ENCODE peak calls at places on chromosome 2, in eight cellular contexts. One of them, this sample, is unnamed.

GRCh38 chr2:96185516-96185915 is 23.1 kb downstream of the STARD7 start:
- DNase-seq in B cell: no peak
- DNase-seq in T-helper 2 cell: no peak
- DNase-seq in ACHN: no peak
- DNase-seq in M059J: no peak
- DNase-seq in SW480: no peak
- DNase-seq in uterus: no peak
- DNase-seq in neural progenitor cell: no peak
- DNase-seq in this sample: no peak

GRCh38 chr2:190837417-190837816 is 43.2 kb upstream of the GLS start:
- DNase-seq in M059J: peak
- DNase-seq in neural progenitor cell: no peak
- DNase-seq in T-helper 2 cell: no peak
- DNase-seq in ACHN: peak
- DNase-seq in SW480: peak
- DNase-seq in B cell: no peak
- DNase-seq in uterus: no peak
- DNase-seq in this sample: no peak

GRCh38 chr2:121205321-121205942 is 79.6 kb downstream of the TFCP2L1 start:
- DNase-seq in SW480: no peak
- DNase-seq in T-helper 2 cell: no peak
- DNase-seq in B cell: no peak
- DNase-seq in uterus: no peak
- DNase-seq in neural progenitor cell: no peak
- DNase-seq in ACHN: no peak
- DNase-seq in M059J: peak
- DNase-seq in this sample: no peak

GRCh38 chr2:179677148-179677688 is 184.2 kb downstream of the ZNF385B start:
- DNase-seq in SW480: no peak
- DNase-seq in neural progenitor cell: no peak
- DNase-seq in B cell: no peak
- DNase-seq in M059J: no peak
- DNase-seq in uterus: no peak
- DNase-seq in T-helper 2 cell: no peak
- DNase-seq in ACHN: no peak
- DNase-seq in this sample: no peak

GRCh38 chr2:179891237-179891636 is 29.8 kb upstream of the ZNF385B start:
- DNase-seq in T-helper 2 cell: no peak
- DNase-seq in ACHN: no peak
- DNase-seq in SW480: no peak
- DNase-seq in uterus: no peak
- DNase-seq in B cell: no peak
- DNase-seq in M059J: no peak
- DNase-seq in neural progenitor cell: no peak
- DNase-seq in this sample: no peak

GRCh38 chr2:206274434-206275273 is at the start of gene ZDBF2:
- DNase-seq in neural progenitor cell: peak
- DNase-seq in B cell: peak
- DNase-seq in SW480: peak
- DNase-seq in M059J: peak
- DNase-seq in uterus: peak
- DNase-seq in T-helper 2 cell: peak
- DNase-seq in ACHN: peak
- DNase-seq in this sample: peak

GRCh38 chr2:134536312-134536711 is 182.5 kb downstream of the TMEM163 start:
- DNase-seq in B cell: no peak
- DNase-seq in uterus: no peak
- DNase-seq in M059J: no peak
- DNase-seq in neural progenitor cell: no peak
- DNase-seq in T-helper 2 cell: no peak
- DNase-seq in SW480: no peak
- DNase-seq in ACHN: no peak
- DNase-seq in this sample: no peak

GRCh38 chr2:5932556-5933469 is 240.6 kb downstream of the SOX11 start:
- DNase-seq in neural progenitor cell: no peak
- DNase-seq in B cell: no peak
- DNase-seq in uterus: no peak
- DNase-seq in M059J: no peak
- DNase-seq in ACHN: no peak
- DNase-seq in T-helper 2 cell: no peak
- DNase-seq in SW480: peak
- DNase-seq in this sample: no peak

GRCh38 chr2:84704505-84705244 is 176.2 kb downstream of the TRABD2A start:
- DNase-seq in ACHN: no peak
- DNase-seq in neural progenitor cell: no peak
- DNase-seq in T-helper 2 cell: no peak
- DNase-seq in M059J: no peak
- DNase-seq in B cell: no peak
- DNase-seq in SW480: no peak
- DNase-seq in uterus: no peak
- DNase-seq in this sample: no peak

GRCh38 chr2:180732337-180732736 is 248.1 kb upstream of the UBE2E3 start:
- DNase-seq in T-helper 2 cell: no peak
- DNase-seq in ACHN: no peak
- DNase-seq in B cell: no peak
- DNase-seq in SW480: no peak
- DNase-seq in M059J: no peak
- DNase-seq in uterus: no peak
- DNase-seq in neural progenitor cell: no peak
- DNase-seq in this sample: no peak

GRCh38 chr2:70084973-70085710 is 2.1 kb upstream of the PCBP1 start:
- DNase-seq in B cell: peak
- DNase-seq in uterus: no peak
- DNase-seq in SW480: peak
- DNase-seq in M059J: no peak
- DNase-seq in neural progenitor cell: no peak
- DNase-seq in ACHN: no peak
- DNase-seq in T-helper 2 cell: peak
- DNase-seq in this sample: peak

GRCh38 chr2:14910659-14911058 is 278.1 kb downstream of the LRATD1 start:
- DNase-seq in uterus: no peak
- DNase-seq in B cell: no peak
- DNase-seq in ACHN: no peak
- DNase-seq in M059J: no peak
- DNase-seq in neural progenitor cell: no peak
- DNase-seq in T-helper 2 cell: no peak
- DNase-seq in SW480: no peak
- DNase-seq in this sample: no peak

GRCh38 chr2:40668435-40668834 is 216.5 kb upstream of the SLC8A1 start:
- DNase-seq in uterus: peak
- DNase-seq in B cell: no peak
- DNase-seq in T-helper 2 cell: no peak
- DNase-seq in SW480: no peak
- DNase-seq in ACHN: no peak
- DNase-seq in neural progenitor cell: no peak
- DNase-seq in M059J: no peak
- DNase-seq in this sample: no peak

GRCh38 chr2:172335731-172336130 is 91.7 kb upstream of the ITGA6 start:
- DNase-seq in B cell: no peak
- DNase-seq in SW480: no peak
- DNase-seq in uterus: no peak
- DNase-seq in M059J: no peak
- DNase-seq in T-helper 2 cell: no peak
- DNase-seq in ACHN: no peak
- DNase-seq in neural progenitor cell: no peak
- DNase-seq in this sample: no peak

GRCh38 chr2:45406626-45407025 is 204.4 kb downstream of the SRBD1 start:
- DNase-seq in neural progenitor cell: no peak
- DNase-seq in T-helper 2 cell: no peak
- DNase-seq in M059J: no peak
- DNase-seq in ACHN: no peak
- DNase-seq in uterus: no peak
- DNase-seq in SW480: no peak
- DNase-seq in B cell: no peak
- DNase-seq in this sample: no peak

GRCh38 chr2:6754412-6754811 is 111.3 kb downstream of the CMPK2 start:
- DNase-seq in ACHN: no peak
- DNase-seq in neural progenitor cell: no peak
- DNase-seq in uterus: no peak
- DNase-seq in SW480: no peak
- DNase-seq in T-helper 2 cell: no peak
- DNase-seq in B cell: no peak
- DNase-seq in M059J: no peak
- DNase-seq in this sample: no peak

GRCh38 chr2:5946210-5947118 is 254.3 kb downstream of the SOX11 start:
- DNase-seq in uterus: no peak
- DNase-seq in T-helper 2 cell: no peak
- DNase-seq in neural progenitor cell: peak
- DNase-seq in SW480: no peak
- DNase-seq in B cell: no peak
- DNase-seq in M059J: no peak
- DNase-seq in ACHN: no peak
- DNase-seq in this sample: no peak

GRCh38 chr2:226732478-226733188 is 67.0 kb downstream of the IRS1 start:
- DNase-seq in uterus: no peak
- DNase-seq in T-helper 2 cell: no peak
- DNase-seq in neural progenitor cell: no peak
- DNase-seq in M059J: no peak
- DNase-seq in ACHN: no peak
- DNase-seq in B cell: no peak
- DNase-seq in SW480: no peak
- DNase-seq in this sample: no peak

GRCh38 chr2:172834881-172835280 is 99.2 kb downstream of the RAPGEF4 start:
- DNase-seq in ACHN: no peak
- DNase-seq in uterus: no peak
- DNase-seq in SW480: no peak
- DNase-seq in neural progenitor cell: peak
- DNase-seq in M059J: no peak
- DNase-seq in B cell: no peak
- DNase-seq in T-helper 2 cell: no peak
- DNase-seq in this sample: no peak

GRCh38 chr2:188189356-188189755 is 102.3 kb upstream of the GULP1 start:
- DNase-seq in M059J: peak
- DNase-seq in ACHN: no peak
- DNase-seq in T-helper 2 cell: no peak
- DNase-seq in B cell: no peak
- DNase-seq in SW480: peak
- DNase-seq in neural progenitor cell: no peak
- DNase-seq in uterus: no peak
- DNase-seq in this sample: no peak

GRCh38 chr2:173271825-173272224 is 82.8 kb upstream of the CDCA7 start:
- DNase-seq in M059J: peak
- DNase-seq in T-helper 2 cell: no peak
- DNase-seq in neural progenitor cell: peak
- DNase-seq in ACHN: no peak
- DNase-seq in uterus: no peak
- DNase-seq in SW480: no peak
- DNase-seq in B cell: no peak
- DNase-seq in this sample: no peak

GRCh38 chr2:11657646-11658045 is 12.3 kb downstream of the NTSR2 start:
- DNase-seq in SW480: no peak
- DNase-seq in M059J: no peak
- DNase-seq in T-helper 2 cell: no peak
- DNase-seq in neural progenitor cell: no peak
- DNase-seq in ACHN: no peak
- DNase-seq in uterus: no peak
- DNase-seq in B cell: no peak
- DNase-seq in this sample: no peak

GRCh38 chr2:187986392-187987105 is 305.1 kb upstream of the GULP1 start:
- DNase-seq in M059J: peak
- DNase-seq in T-helper 2 cell: no peak
- DNase-seq in uterus: no peak
- DNase-seq in B cell: no peak
- DNase-seq in ACHN: no peak
- DNase-seq in SW480: no peak
- DNase-seq in neural progenitor cell: no peak
- DNase-seq in this sample: no peak

GRCh38 chr2:197577446-197577845 is 61.6 kb downstream of the MOB4 start:
- DNase-seq in B cell: no peak
- DNase-seq in ACHN: no peak
- DNase-seq in SW480: no peak
- DNase-seq in M059J: no peak
- DNase-seq in neural progenitor cell: no peak
- DNase-seq in T-helper 2 cell: no peak
- DNase-seq in uterus: no peak
- DNase-seq in this sample: no peak

GRCh38 chr2:109144271-109144670 is 15.3 kb downstream of the SH3RF3 start:
- DNase-seq in neural progenitor cell: no peak
- DNase-seq in M059J: no peak
- DNase-seq in B cell: no peak
- DNase-seq in T-helper 2 cell: no peak
- DNase-seq in ACHN: no peak
- DNase-seq in SW480: no peak
- DNase-seq in uterus: no peak
- DNase-seq in this sample: no peak

GRCh38 chr2:216594081-216594480 is 39.1 kb upstream of the IGFBP2 start:
- DNase-seq in neural progenitor cell: no peak
- DNase-seq in uterus: no peak
- DNase-seq in SW480: no peak
- DNase-seq in T-helper 2 cell: no peak
- DNase-seq in M059J: no peak
- DNase-seq in B cell: no peak
- DNase-seq in ACHN: no peak
- DNase-seq in this sample: no peak

GRCh38 chr2:105795575-105795934 is 50.8 kb downstream of the NCK2 start:
- DNase-seq in T-helper 2 cell: no peak
- DNase-seq in uterus: no peak
- DNase-seq in M059J: no peak
- DNase-seq in ACHN: no peak
- DNase-seq in B cell: no peak
- DNase-seq in SW480: no peak
- DNase-seq in neural progenitor cell: no peak
- DNase-seq in this sample: no peak

GRCh38 chr2:101873543-101873942 is 118.2 kb upstream of the IL1R2 start:
- DNase-seq in B cell: no peak
- DNase-seq in neural progenitor cell: no peak
- DNase-seq in T-helper 2 cell: no peak
- DNase-seq in SW480: peak
- DNase-seq in M059J: peak
- DNase-seq in uterus: no peak
- DNase-seq in ACHN: peak
- DNase-seq in this sample: no peak

GRCh38 chr2:47501374-47502200 is 98.6 kb downstream of the MSH2 start:
- DNase-seq in B cell: no peak
- DNase-seq in neural progenitor cell: no peak
- DNase-seq in ACHN: no peak
- DNase-seq in T-helper 2 cell: no peak
- DNase-seq in SW480: no peak
- DNase-seq in M059J: peak
- DNase-seq in uterus: no peak
- DNase-seq in this sample: no peak

GRCh38 chr2:235850771-235851551 is 317.2 kb downstream of the GBX2 start:
- DNase-seq in B cell: no peak
- DNase-seq in SW480: no peak
- DNase-seq in ACHN: no peak
- DNase-seq in neural progenitor cell: peak
- DNase-seq in M059J: no peak
- DNase-seq in uterus: no peak
- DNase-seq in T-helper 2 cell: no peak
- DNase-seq in this sample: no peak

GRCh38 chr2:44233450-44234128 is 41.7 kb upstream of the SLC3A1 start:
- DNase-seq in ACHN: peak
- DNase-seq in B cell: no peak
- DNase-seq in neural progenitor cell: peak
- DNase-seq in SW480: peak
- DNase-seq in M059J: peak
- DNase-seq in T-helper 2 cell: no peak
- DNase-seq in uterus: no peak
- DNase-seq in this sample: no peak

GRCh38 chr2:45123065-45123464 is 113.8 kb upstream of the SIX2 start:
- DNase-seq in B cell: peak
- DNase-seq in neural progenitor cell: no peak
- DNase-seq in SW480: no peak
- DNase-seq in uterus: no peak
- DNase-seq in T-helper 2 cell: no peak
- DNase-seq in M059J: no peak
- DNase-seq in ACHN: no peak
- DNase-seq in this sample: no peak

GRCh38 chr2:44352510-44352909 is 8.8 kb downstream of the PREPL start:
- DNase-seq in B cell: no peak
- DNase-seq in ACHN: no peak
- DNase-seq in neural progenitor cell: no peak
- DNase-seq in T-helper 2 cell: no peak
- DNase-seq in M059J: no peak
- DNase-seq in SW480: no peak
- DNase-seq in uterus: no peak
- DNase-seq in this sample: no peak

GRCh38 chr2:181632733-181633401 is 24.0 kb downstream of the CERKL start:
- DNase-seq in B cell: no peak
- DNase-seq in SW480: no peak
- DNase-seq in neural progenitor cell: no peak
- DNase-seq in uterus: no peak
- DNase-seq in M059J: no peak
- DNase-seq in ACHN: no peak
- DNase-seq in T-helper 2 cell: no peak
- DNase-seq in this sample: no peak